ENCODE peak calls at places on chromosomes 5 and 9, in four cellular contexts. K, E, A and S are unnamed samples.

GRCh38 chr9:129613520-129614175 is 7.3 kb downstream of the C9orf50 start:
- DNase-seq in K (no peak), E (no peak), A (no peak), S (no peak)

GRCh38 chr5:175814676-175815075 is 56.7 kb upstream of the CPLX2 start:
- DNase-seq in K (no peak), E (no peak), A (no peak), S (no peak)

GRCh38 chr9:10903969-10904368 is 291.2 kb upstream of the PTPRD start:
- DNase-seq in K (no peak), E (no peak), A (no peak), S (no peak)

GRCh38 chr5:17056056-17056690 is 120.1 kb upstream of the MYO10 start:
- DNase-seq in K (no peak), E (no peak), A (no peak), S (no peak)

GRCh38 chr9:134728801-134729495 is 87.3 kb downstream of the COL5A1 start:
- DNase-seq in K (no peak), E (no peak), A (no peak), S (no peak)

GRCh38 chr5:174903333-174903732 is 179.0 kb downstream of the MSX2 start:
- DNase-seq in K (no peak), E (no peak), A (no peak), S (no peak)

GRCh38 chr9:88388886-88389617 is 808 bp downstream of the SPIN1 start:
- DNase-seq in K (no peak), E (peak; percentile 78), A (peak; percentile 34), S (peak; percentile 33)

GRCh38 chr9:86549434-86549833 is 195.2 kb upstream of the TUT7 start:
- DNase-seq in K (no peak), E (no peak), A (no peak), S (no peak)

GRCh38 chr5:10246761-10247160 is 2.9 kb downstream of the ATPSCKMT start:
- DNase-seq in K (no peak), E (no peak), A (no peak), S (no peak)

GRCh38 chr9:2559212-2560152 is 62.1 kb upstream of the VLDLR start:
- DNase-seq in K (no peak), E (no peak), A (no peak), S (no peak)

DNA sequence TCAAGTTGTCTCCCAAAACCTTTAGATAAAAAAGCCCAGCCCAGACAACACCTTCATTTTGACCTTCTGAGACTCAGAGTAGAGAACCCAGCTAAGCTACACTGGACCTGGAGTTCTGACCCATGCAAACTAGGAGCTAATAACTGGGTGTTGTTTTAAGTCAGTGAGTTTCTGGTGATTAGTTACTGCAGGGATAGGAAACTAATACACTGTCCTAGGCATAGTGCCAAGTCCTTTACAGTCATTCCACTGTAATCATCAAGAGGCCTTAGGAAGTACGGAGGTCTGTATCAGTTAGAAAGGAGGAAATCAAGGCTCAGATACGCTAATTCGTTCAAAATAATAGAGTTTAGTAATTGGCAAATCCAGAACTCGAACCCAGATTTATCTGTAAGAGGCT is 197.9 kb downstream of the KCTD16 start:
- DNase-seq in K (no peak), E (no peak), A (no peak), S (no peak)
- TF ChIP-seq SPI1 in K (no peak), E (no peak), A (no peak), S (no peak)

GRCh38 chr5:35436441-35437057 is 181.1 kb upstream of the SPEF2 start:
- DNase-seq in K (no peak), E (peak; percentile 16), A (no peak), S (peak; percentile 36)
- TF ChIP-seq SPI1 in K (no peak), E (no peak), A (no peak), S (no peak)

GRCh38 chr5:79802995-79803394 is 113.4 kb downstream of the CMYA5 start:
- DNase-seq in K (no peak), E (no peak), A (no peak), S (no peak)
- TF ChIP-seq SPI1 in K (no peak), E (no peak), A (no peak), S (no peak)

GRCh38 chr5:146474040-146474439 is 26.9 kb downstream of the TCERG1 start:
- DNase-seq in K (no peak), E (no peak), A (no peak), S (no peak)
- TF ChIP-seq SPI1 in K (peak; percentile 9), E (no peak), A (peak; percentile 54), S (peak; percentile 91)

DNA sequence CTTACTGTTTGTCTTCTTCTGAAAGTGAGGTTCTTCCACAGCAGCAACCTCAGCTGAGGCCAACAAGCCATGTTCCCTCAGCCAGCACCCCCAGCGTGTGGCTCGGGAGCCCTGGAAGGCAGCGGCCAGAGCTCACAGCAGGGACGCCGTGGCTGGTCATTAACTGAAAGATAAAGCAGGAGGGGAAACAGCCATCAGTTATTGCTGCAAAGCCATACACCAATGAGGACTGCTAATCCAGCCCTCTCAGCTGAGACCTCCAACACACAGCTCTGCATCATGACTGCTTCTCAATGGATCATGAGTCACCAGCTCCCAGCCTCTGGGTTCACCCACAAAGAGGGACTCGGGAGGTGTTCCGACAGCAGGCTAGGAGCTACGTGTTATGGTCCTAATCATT is 24.3 kb downstream of the ABCA1 start:
- DNase-seq in K (no peak), E (no peak), A (no peak), S (no peak)
- TF ChIP-seq SPI1 in K (no peak), E (no peak), A (no peak), S (no peak)

DNA sequence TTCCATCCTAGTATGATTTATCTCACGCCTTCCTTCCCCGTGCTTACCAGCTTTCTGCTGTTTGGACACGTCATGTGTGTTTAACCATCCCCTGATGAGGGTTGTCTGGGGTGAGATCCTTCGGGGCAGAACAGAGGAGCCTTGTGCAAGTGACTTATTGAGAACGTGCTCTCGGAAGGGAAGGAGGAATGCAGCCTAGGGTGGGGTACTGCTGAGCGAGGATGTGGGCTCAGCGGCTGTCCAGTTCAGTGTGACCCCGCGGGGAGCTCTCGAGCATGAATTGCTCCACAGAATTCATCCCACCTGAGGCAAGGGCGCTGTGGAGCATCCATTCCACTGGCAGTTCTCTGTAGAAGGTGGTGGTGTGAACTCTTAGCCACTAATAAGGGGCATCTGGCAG is 4.0 kb downstream of the MYOZ3 start:
- DNase-seq in K (no peak), E (no peak), A (no peak), S (no peak)
- TF ChIP-seq SPI1 in K (no peak), E (no peak), A (no peak), S (no peak)

GRCh38 chr5:149727336-149728035 is 2.6 kb upstream of the PPARGC1B start:
- DNase-seq in K (no peak), E (no peak), A (no peak), S (no peak)

GRCh38 chr5:149730620-149731331 is 666 bp downstream of the PPARGC1B start:
- DNase-seq in K (no peak), E (peak; percentile 75), A (peak; percentile 59), S (peak; percentile 60)

GRCh38 chr5:149731332-149731616 is 1.2 kb downstream of the PPARGC1B start:
- DNase-seq in K (no peak), E (no peak), A (no peak), S (no peak)

GRCh38 chr5:149729150-149729549 is 960 bp upstream of the PPARGC1B start:
- DNase-seq in K (no peak), E (no peak), A (no peak), S (no peak)

GRCh38 chr5:149728303-149728702 is 1.8 kb upstream of the PPARGC1B start:
- DNase-seq in K (no peak), E (no peak), A (no peak), S (no peak)
- TF ChIP-seq SPI1 in K (no peak), E (no peak), A (no peak), S (no peak)